ENCODE peak calls at places on chromosomes 11 and 22, in eight cellular contexts. Q, Y, J, C, F, K, Z and G are unnamed samples.

GRCh38 chr11:123056835-123057491 is 5.0 kb downstream of the HSPA8 start:
- DNase-seq in J (no peak), F (no peak), Q (no peak), Y (no peak), Z (no peak), K (no peak), C (no peak), G (no peak)

GRCh38 chr22:37196539-37197450 is 8.7 kb upstream of the C1QTNF6 start:
- DNase-seq in Q (peak), Y (peak), Z (no peak), J (no peak), F (peak), C (peak), K (no peak), G (peak)

GRCh38 chr11:69307421-69307820 is 13.5 kb downstream of the MYEOV start:
- DNase-seq in J (no peak), Q (no peak), Y (no peak), C (no peak), F (no peak), K (no peak), Z (no peak), G (no peak)

GRCh38 chr11:117509543-117509942 is 181.9 kb downstream of the CEP164 start:
- DNase-seq in J (no peak), K (no peak), Z (no peak), F (no peak), C (no peak), Q (no peak), Y (no peak), G (no peak)

GRCh38 chr11:118907051-118907748 is 18.5 kb downstream of the BCL9L start:
- DNase-seq in J (peak), Q (no peak), F (peak), K (peak), C (peak), Y (peak), Z (no peak), G (peak)

GRCh38 chr11:61429691-61430582 is at the start of the genes CPSF7 and SDHAF2:
- DNase-seq in K (peak), Y (peak), Z (peak), C (peak), Q (peak), F (peak), J (peak), G (peak)

GRCh38 chr11:1437500-1437899 is 47.8 kb downstream of the BRSK2 start:
- DNase-seq in Z (no peak), Y (peak), K (no peak), C (peak), J (no peak), F (no peak), Q (no peak), G (peak)

GRCh38 chr22:38982008-38982927 is at the start of gene APOBEC3B:
- DNase-seq in Z (peak), Y (peak), J (peak), C (peak), Q (peak), F (peak), K (no peak), G (peak)

GRCh38 chr11:2305862-2306823 is 4.3 kb downstream of the TSPAN32 start:
- DNase-seq in Z (no peak), Y (peak), C (peak), J (no peak), F (no peak), Q (peak), K (no peak), G (peak)

GRCh38 chr22:39179401-39179827 is 26.9 kb upstream of the CBX7 start:
- DNase-seq in Q (no peak), C (no peak), Z (no peak), Y (no peak), K (peak), F (no peak), J (no peak), G (peak)

GRCh38 chr11:68545347-68545746 is 84.8 kb downstream of the PPP6R3 start:
- DNase-seq in C (no peak), J (no peak), Z (no peak), Q (no peak), F (no peak), Y (no peak), K (no peak), G (no peak)

GRCh38 chr11:67371549-67372231 is 1.7 kb downstream of the CLCF1 start:
- DNase-seq in Y (peak), Q (no peak), C (peak), Z (no peak), F (no peak), K (peak), J (no peak), G (peak)

GRCh38 chr11:65293909-65294381 is 20.7 kb upstream of the CDC42EP2 start:
- DNase-seq in Y (no peak), Z (no peak), F (no peak), Q (no peak), C (no peak), K (no peak), J (no peak), G (peak)

GRCh38 chr11:31779268-31779879 is 31.7 kb downstream of the PAX6 start:
- DNase-seq in C (peak), Y (peak), Z (peak), Q (no peak), J (no peak), F (no peak), K (no peak), G (no peak)

GRCh38 chr11:44957051-44957515 is 6.4 kb upstream of the TP53I11 start:
- DNase-seq in Q (no peak), C (no peak), Y (no peak), F (peak), J (no peak), Z (no peak), K (peak), G (peak)

GRCh38 chr11:117449111-117449693 is 121.5 kb downstream of the CEP164 start:
- DNase-seq in Z (no peak), Y (peak), K (no peak), C (peak), J (no peak), F (no peak), Q (no peak), G (no peak)